ENCODE peak calls at places on chromosome 1, in four cellular contexts. M, E, V and I are unnamed samples.

GRCh38 chr1:174712541-174712940 is 264.8 kb downstream of the GPR52 start:
- DNase-seq in V (no peak), M (no peak), E (no peak), I (no peak)

GRCh38 chr1:185561629-185562028 is 172.6 kb upstream of the HMCN1 start:
- DNase-seq in E (no peak), V (peak; percentile 33), M (no peak), I (no peak)

GRCh38 chr1:154975409-154976205 is 1.1 kb downstream of the CKS1B start:
- DNase-seq in E (peak; percentile 64), V (peak; percentile 53), M (no peak), I (peak; percentile 46)

GRCh38 chr1:27922272-27922671 is 12.5 kb upstream of the SMPDL3B start:
- DNase-seq in V (no peak), E (no peak), M (no peak), I (no peak)

GRCh38 chr1:243924188-243924587 is 74.1 kb upstream of the AKT3 start:
- DNase-seq in E (peak; percentile 51), V (peak; percentile 67), M (no peak), I (peak; percentile 50)

GRCh38 chr1:75134939-75135828 is 996 bp downstream of the LHX8 start:
- DNase-seq in V (peak; percentile 0), M (no peak), E (peak; percentile 12), I (no peak)

GRCh38 chr1:169368406-169368769 is 393 bp downstream of the BLZF1 start:
- DNase-seq in V (peak; percentile 2), E (no peak), M (no peak), I (no peak)

GRCh38 chr1:229098903-229099578 is 171.9 kb upstream of the RAB4A start:
- DNase-seq in E (no peak), M (no peak), V (no peak), I (no peak)

GRCh38 chr1:183022202-183023145 is 746 bp upstream of the LAMC1 start:
- DNase-seq in E (peak; percentile 99), M (peak; percentile 75), V (peak; percentile 98), I (peak; percentile 95)

GRCh38 chr1:213657040-213657439 is 330.7 kb upstream of the PROX1 start:
- DNase-seq in M (no peak), E (no peak), V (no peak), I (no peak)

GRCh38 chr1:153633161-153633746 is 612 bp upstream of the CHTOP start:
- DNase-seq in V (no peak), M (no peak), E (no peak), I (no peak)

GRCh38 chr1:45348966-45349677 is 8.9 kb upstream of the MUTYH start:
- DNase-seq in E (no peak), V (no peak), M (no peak), I (no peak)

GRCh38 chr1:151972533-151973270 is 21.0 kb downstream of the S100A10 start:
- DNase-seq in V (peak; percentile 87), M (no peak), E (peak; percentile 78), I (peak; percentile 84)

GRCh38 chr1:244192336-244192735 is 141.3 kb downstream of the ZBTB18 start:
- DNase-seq in V (no peak), E (no peak), M (no peak), I (no peak)

GRCh38 chr1:18599096-18599495 is 31.6 kb upstream of the PAX7 start:
- DNase-seq in E (no peak), V (no peak), M (no peak), I (no peak)

GRCh38 chr1:46697053-46697452 is 21.9 kb downstream of the EFCAB14 start:
- DNase-seq in M (no peak), V (peak; percentile 44), E (no peak), I (no peak)

GRCh38 chr1:59043796-59044195 is 253.1 kb upstream of the FGGY start:
- DNase-seq in M (no peak), E (peak; percentile 94), V (peak; percentile 89), I (peak; percentile 30)

GRCh38 chr1:177360791-177361190 is 190.0 kb downstream of the BRINP2 start:
- DNase-seq in V (no peak), E (no peak), M (no peak), I (no peak)
- TF ChIP-seq CTCF in V (no peak), E (no peak), M (no peak), I (no peak)

GRCh38 chr1:205810448-205811157 is 2.4 kb downstream of the SLC41A1 start:
- DNase-seq in M (no peak), V (no peak), E (no peak), I (no peak)
- H3K4me1 ChIP-seq in M (peaks cover 73% of the 10 kb centered on the region), V (peaks cover 6% of the 10 kb centered on the region), E (no peaks in the 10 kb centered on the region), I (peaks cover 8% of the 10 kb centered on the region)

DNA sequence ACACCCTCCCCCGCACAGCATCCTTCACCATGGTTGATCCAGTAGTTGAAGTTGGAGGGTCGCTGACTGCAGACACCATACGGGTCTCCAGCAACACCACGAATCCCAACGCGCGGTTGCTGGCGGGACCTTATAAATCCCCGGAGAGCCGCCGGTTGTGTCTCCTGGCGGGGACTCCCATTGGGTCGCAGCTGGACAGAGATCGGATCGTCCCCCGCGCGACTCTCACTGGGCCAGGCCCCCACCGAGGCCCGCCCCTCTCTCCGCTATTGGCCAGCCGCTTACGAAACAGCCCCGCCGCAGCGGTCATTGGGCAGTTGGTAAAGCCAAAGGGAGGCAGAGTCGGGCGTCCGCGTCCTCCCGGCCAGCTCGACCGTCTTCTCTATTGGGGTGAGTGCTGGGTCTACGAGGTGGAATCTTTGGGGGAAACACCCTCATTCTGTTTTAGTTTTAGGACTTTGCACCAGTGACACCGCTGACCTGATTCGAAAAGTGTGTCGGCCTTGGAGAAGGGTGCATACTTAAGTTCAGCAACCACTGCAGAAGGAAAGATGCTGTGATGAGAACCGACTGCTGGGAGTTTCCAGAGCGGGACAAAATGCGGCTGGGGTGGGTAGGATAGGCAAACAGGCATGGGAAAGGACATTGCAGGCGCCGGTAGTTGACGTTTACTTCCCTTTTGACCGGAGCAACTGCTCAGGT is 27.4 kb downstream of the RABIF start:
- DNase-seq in V (peak; percentile 86), M (peak; percentile 83), E (peak; percentile 78), I (peak; percentile 60)
- TF ChIP-seq CTCF in V (no peak), M (no peak), E (no peak), I (no peak)

GRCh38 chr1:8382051-8382505 is 64.2 kb downstream of the SLC45A1 start:
- DNase-seq in E (no peak), M (no peak), V (no peak), I (no peak)
- H3K4me1 ChIP-seq in E (peaks cover 20% of the 10 kb centered on the region), M (peaks cover 91% of the 10 kb centered on the region), V (peaks cover 39% of the 10 kb centered on the region), I (peaks cover 12% of the 10 kb centered on the region)

GRCh38 chr1:190436615-190437014 is 41.0 kb downstream of the BRINP3 start:
- DNase-seq in M (no peak), E (peak; percentile 70), V (peak; percentile 63), I (peak; percentile 3)
- TF ChIP-seq CTCF in M (no peak), E (no peak), V (peak; percentile 60), I (peak; percentile 41)